ENCODE peak calls at places on chromosomes 4 and X, in four cellular contexts. I is GM23338, R is HCT116, Q is PC-3. D is an unnamed sample. For H4K20me1, the result is how much of the 10 kb centered on the place peaks cover.

GRCh38 chr4:181301735-181302380 is 941.3 kb upstream of the TENM3 start:
- DNase-seq in Q (peak), I (peak), R (peak), D (peak)

GRCh38 chrX:45771114-45771513 is 570.4 kb upstream of the DIPK2B start:
- DNase-seq in Q (peak), I (no peak), R (peak), D (no peak)

GRCh38 chrX:63686878-63687714 is 97.9 kb downstream of the ARHGEF9 start:
- DNase-seq in I (peak), Q (peak), R (peak), D (peak)

GRCh38 chr4:39716356-39716755 is 18.4 kb downstream of the UBE2K start:
- DNase-seq in I (no peak), Q (no peak), R (no peak), D (no peak)

GRCh38 chr4:95761871-95762270 is 78.0 kb upstream of the PDHA2 start:
- DNase-seq in R (no peak), Q (peak), I (no peak), D (no peak)

GRCh38 chr4:23934915-23935314 is 45.1 kb upstream of the PPARGC1A start:
- DNase-seq in I (no peak), R (no peak), Q (no peak), D (no peak)

GRCh38 chrX:17411189-17411588 is 36.2 kb downstream of the NHS start:
- DNase-seq in R (no peak), I (no peak), Q (no peak), D (no peak)

GRCh38 chrX:19514791-19515614 is at the start of gene MAP3K15:
- DNase-seq in R (no peak), Q (peak), I (peak), D (peak)

GRCh38 chrX:7779644-7780043 is 63.3 kb upstream of the VCX start:
- DNase-seq in R (no peak), Q (no peak), I (no peak), D (no peak)

GRCh38 chr4:102780476-102781144 is 19.8 kb upstream of the MANBA start:
- DNase-seq in I (no peak), Q (peak), R (no peak), D (no peak)

GRCh38 chr4:119559044-119559647 is 69.5 kb downstream of the PDE5A start:
- DNase-seq in I (peak), Q (peak), R (peak), D (peak)

GRCh38 chrX:39953879-39954278 is 143.9 kb downstream of the BCOR start:
- DNase-seq in I (no peak), R (peak), Q (peak), D (no peak)

GRCh38 chr4:169009281-169010124 is 552 bp downstream of the CBR4 start:
- DNase-seq in R (peak), Q (peak), I (peak), D (peak)

GRCh38 chr4:1379351-1379781 is 26.9 kb downstream of the NKX1-1 start:
- DNase-seq in R (no peak), Q (no peak), I (no peak), D (no peak)

GRCh38 chr4:113145519-113146291 is 96.3 kb downstream of the ANK2 start:
- DNase-seq in R (no peak), I (peak), Q (no peak), D (peak)

GRCh38 chr4:41538017-41538733 is at the start of gene LIMCH1:
- DNase-seq in I (peak), R (no peak), Q (peak), D (peak)

GRCh38 chr4:21882050-21882839 is 66.3 kb downstream of the KCNIP4 start:
- DNase-seq in Q (peak), I (no peak), R (no peak), D (no peak)

GRCh38 chr4:73523126-73523525 is 41.6 kb downstream of the AFM start:
- DNase-seq in R (no peak), Q (peak), I (no peak), D (no peak)

GRCh38 chrX:108025954-108026616 is 18.8 kb upstream of the VSIG1 start:
- DNase-seq in R (no peak), I (no peak), Q (peak), D (no peak)

GRCh38 chrX:108018659-108019381 is 26.0 kb upstream of the VSIG1 start:
- DNase-seq in Q (peak), I (no peak), R (no peak), D (no peak)

GRCh38 chrX:108019382-108019857 is 25.4 kb upstream of the VSIG1 start:
- DNase-seq in R (no peak), I (no peak), Q (no peak), D (no peak)

GRCh38 chrX:108022491-108023089 is 22.3 kb upstream of the VSIG1 start:
- DNase-seq in Q (peak), I (no peak), R (no peak), D (no peak)

GRCh38 chrX:108020631-108021030 is 24.2 kb upstream of the VSIG1 start:
- DNase-seq in R (peak), Q (peak), I (peak), D (peak)
- TF ChIP-seq EZH2phosphoT487 in R (no peak), Q (no peak), I (no peak), D (no peak)

GRCh38 chr4:16437836-16438235 is 211.6 kb upstream of the TAPT1 start:
- DNase-seq in R (no peak), Q (no peak), I (no peak), D (no peak)
- H3K4me2 ChIP-seq in R (no peak), Q (no peak), I (no peak), D (no peak)

GRCh38 chr4:159175989-159176375 is 73.1 kb downstream of the RAPGEF2 start:
- DNase-seq in Q (no peak), R (no peak), I (no peak), D (no peak)
- H4K20me1 ChIP-seq in Q (under half), R (under half), I (under half), D (under half)

DNA sequence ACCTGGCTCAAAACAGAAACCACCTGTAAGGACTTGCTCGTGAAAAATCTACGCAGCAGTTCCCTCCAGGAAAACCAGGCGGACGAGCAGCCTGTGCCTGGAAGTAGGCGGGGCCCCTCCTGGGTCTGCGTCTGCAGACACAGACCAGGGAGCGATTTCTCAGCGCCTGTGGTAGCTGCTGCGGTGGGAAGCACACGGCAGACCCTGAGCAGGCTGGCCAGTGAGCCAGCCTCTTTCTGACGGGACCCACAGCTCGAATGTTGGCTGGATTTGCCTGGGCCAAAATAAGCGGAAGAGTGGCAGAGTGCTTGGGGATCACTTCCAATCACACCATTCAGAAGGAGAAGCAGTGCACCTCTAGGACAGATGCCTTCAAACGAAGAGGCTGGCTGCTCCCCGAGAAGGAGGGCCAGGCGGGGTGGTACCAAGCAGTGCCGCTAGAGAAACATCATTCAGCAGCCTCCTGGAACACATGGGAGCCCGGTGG is 86.0 kb downstream of the GATB start:
- DNase-seq in R (no peak), I (peak), Q (no peak), D (peak)
- TF ChIP-seq EZH2phosphoT487 in R (no peak), I (no peak), Q (no peak), D (no peak)

DNA sequence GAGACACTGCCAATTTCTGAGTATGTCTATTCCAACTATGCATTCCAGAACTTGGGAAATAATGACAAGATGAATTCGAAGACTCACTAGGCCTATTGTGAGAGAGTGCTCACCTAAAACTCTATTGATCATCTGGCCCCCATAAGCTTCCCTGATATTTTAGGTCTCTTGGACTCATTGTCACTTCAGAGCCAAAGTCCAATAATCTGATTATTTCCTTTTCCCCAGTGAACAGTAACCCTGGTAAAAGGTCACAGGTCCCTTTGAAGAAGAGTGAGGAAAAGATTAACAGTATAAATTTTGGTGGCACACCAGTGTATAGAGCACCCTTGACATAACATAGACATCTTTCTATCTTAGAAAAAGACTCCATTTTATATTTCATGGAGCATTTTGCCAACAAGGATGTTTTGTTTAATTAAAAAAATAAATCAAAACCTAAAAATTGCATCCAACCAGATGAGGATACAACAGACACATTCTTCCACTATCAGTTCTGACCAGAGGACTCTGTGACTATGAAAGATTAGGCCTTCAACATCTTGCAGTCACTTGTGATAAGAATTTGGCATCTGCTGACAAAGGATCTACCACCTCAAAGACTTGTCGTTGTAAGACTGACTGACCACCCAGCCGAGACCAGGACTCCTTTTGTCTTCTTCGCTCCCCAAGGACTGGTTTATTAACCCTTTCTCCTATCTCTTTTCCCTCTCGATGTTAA is 191.9 kb downstream of the MAB21L2 start:
- DNase-seq in Q (no peak), R (no peak), I (no peak), D (no peak)
- H3K4me2 ChIP-seq in Q (no peak), R (no peak), I (no peak), D (no peak)

GRCh38 chr4:82354788-82355187 is 19.0 kb downstream of the HNRNPD start:
- DNase-seq in Q (no peak), R (no peak), I (no peak), D (no peak)
- H4K20me1 ChIP-seq in Q (half or more), R (half or more), I (under half), D (half or more)

GRCh38 chrX:68894142-68894512 is 65.3 kb downstream of the EFNB1 start:
- DNase-seq in I (no peak), Q (no peak), R (no peak), D (no peak)

GRCh38 chrX:68895339-68896250 is 66.8 kb downstream of the EFNB1 start:
- DNase-seq in I (no peak), R (no peak), Q (peak), D (no peak)

GRCh38 chrX:68896581-68896980 is 67.8 kb downstream of the EFNB1 start:
- DNase-seq in I (no peak), R (no peak), Q (no peak), D (no peak)

GRCh38 chrX:68892651-68893050 is 63.8 kb downstream of the EFNB1 start:
- DNase-seq in R (no peak), I (no peak), Q (no peak), D (peak)

DNA sequence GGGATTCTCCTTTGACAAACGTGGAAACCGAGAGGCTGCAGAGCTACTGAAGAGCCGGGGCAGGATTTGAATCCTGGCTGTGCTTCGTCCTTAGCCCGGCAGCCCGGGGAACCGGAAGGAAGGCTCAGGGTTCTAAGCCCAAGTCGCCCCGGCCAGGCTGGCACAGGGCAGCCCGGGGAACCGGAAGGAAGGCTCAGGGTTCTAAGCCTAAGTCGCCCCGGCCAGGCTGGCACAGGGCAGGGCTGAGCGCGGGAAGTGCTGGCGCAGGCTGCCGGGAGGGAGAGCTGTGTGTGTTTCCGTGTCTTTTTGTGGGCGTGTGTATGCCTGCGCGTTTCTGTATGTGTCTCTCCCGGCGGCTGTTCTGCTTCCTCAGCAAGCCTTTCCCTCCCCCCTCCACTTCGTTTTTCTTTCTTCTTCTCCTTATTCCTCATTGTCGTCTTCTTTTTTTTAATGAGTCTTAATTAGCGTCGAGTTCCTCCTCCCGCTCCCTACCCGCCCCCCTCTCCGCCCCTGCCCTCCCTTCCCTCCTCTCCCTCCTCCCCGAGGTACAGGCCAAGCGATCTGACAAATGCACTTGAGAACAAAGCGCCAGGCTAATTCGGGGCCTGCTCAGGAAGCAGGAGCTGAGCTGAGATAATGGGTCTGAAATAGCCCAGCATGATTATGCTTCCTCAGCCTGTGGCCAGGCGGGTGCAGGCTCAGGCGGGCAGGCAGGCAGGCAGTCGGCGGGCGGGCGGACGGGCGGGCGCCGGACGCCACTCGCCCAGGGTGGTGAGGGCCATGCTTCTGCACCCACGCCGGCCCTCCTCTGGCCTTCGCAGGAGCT is 65.9 kb downstream of the EFNB1 start:
- DNase-seq in Q (peak), R (no peak), I (peak), D (peak)
- TF ChIP-seq EZH2phosphoT487 in Q (no peak), R (no peak), I (no peak), D (no peak)